ENCODE peak calls at places on chromosomes 5 and 9, in seven cellular contexts. F is WERI-Rb-1, A is transverse colon, U is endothelial cell of umbilical vein, I is BJ, N is OCI-LY7, P is left ventricle myocardium inferior. R is an unnamed sample.

GRCh38 chr9:127809562-127810377 is 7.1 kb downstream of the FPGS start:
- DNase-seq in I (no peak), P (no peak), A (peak; percentile 77), N (peak; percentile 68), F (no peak), U (no peak), R (peak; percentile 60)

GRCh38 chr5:76104027-76104426 is 20.8 kb downstream of the SV2C start:
- DNase-seq in F (no peak), A (peak; percentile 23), U (peak; percentile 38), I (no peak), N (peak; percentile 20), P (no peak), R (peak; percentile 17)

GRCh38 chr9:122218070-122218884 is 10.5 kb downstream of the LHX6 start:
- DNase-seq in A (no peak), F (no peak), N (no peak), U (no peak), P (no peak), I (no peak), R (peak; percentile 19)

GRCh38 chr5:149325166-149325735 is 20.0 kb upstream of the GRPEL2 start:
- DNase-seq in N (no peak), P (no peak), I (no peak), A (no peak), F (no peak), U (no peak), R (peak; percentile 91)

GRCh38 chr5:33228149-33228548 is 212.6 kb upstream of the TARS1 start:
- DNase-seq in N (no peak), A (no peak), F (no peak), I (peak; percentile 54), U (no peak), P (no peak), R (no peak)

GRCh38 chr9:122228906-122229837 is at the start of gene LHX6:
- DNase-seq in I (no peak), A (no peak), F (peak; percentile 55), U (peak; percentile 43), N (no peak), P (no peak), R (peak; percentile 29)

GRCh38 chr9:91302831-91303230 is 58.9 kb downstream of the AUH start:
- DNase-seq in N (no peak), F (no peak), U (peak; percentile 76), P (no peak), A (no peak), I (peak; percentile 83), R (peak; percentile 91)

GRCh38 chr5:43078956-43079355 is 38.8 kb upstream of the ANXA2R start:
- DNase-seq in A (no peak), N (no peak), U (no peak), I (peak; percentile 51), F (no peak), P (no peak), R (peak; percentile 39)

GRCh38 chr5:146296245-146296644 is 42.4 kb upstream of the POU4F3 start:
- DNase-seq in I (no peak), N (no peak), A (no peak), F (no peak), P (no peak), U (no peak), R (peak; percentile 26)

GRCh38 chr5:137332296-137332695 is 166.8 kb downstream of the SPOCK1 start:
- DNase-seq in I (no peak), P (peak; percentile 18), U (no peak), F (no peak), A (no peak), N (no peak), R (no peak)

GRCh38 chr5:178145965-178146820 is 7.5 kb downstream of the NHP2 start:
- DNase-seq in N (peak; percentile 81), A (peak; percentile 79), F (peak; percentile 67), I (no peak), P (peak; percentile 39), U (peak; percentile 50), R (peak; percentile 96)

GRCh38 chr9:136242908-136243525 is 2.6 kb downstream of the QSOX2 start:
- DNase-seq in P (no peak), F (no peak), I (no peak), A (no peak), N (peak; percentile 65), U (no peak), R (no peak)

DNA sequence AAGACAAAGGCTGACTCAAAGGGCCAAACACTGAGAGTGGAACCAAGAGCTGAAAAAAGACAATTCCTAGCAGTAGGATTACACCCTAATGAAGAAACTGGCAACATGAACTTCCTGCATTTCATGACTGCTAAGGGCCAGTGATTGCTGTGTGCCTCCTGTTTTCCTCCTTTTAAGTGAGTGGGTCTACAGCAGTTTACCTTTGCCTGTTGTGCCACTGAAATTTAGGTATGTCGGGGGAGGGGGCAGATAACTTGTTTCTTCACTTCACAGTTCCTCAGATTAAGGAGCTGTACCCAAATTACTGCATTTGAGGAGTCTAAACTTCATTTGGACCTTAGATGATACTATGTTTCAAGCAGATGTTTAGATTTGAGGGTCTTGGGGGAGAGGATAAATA is 191.7 kb downstream of the MCTP1 start:
- DNase-seq in F (no peak), A (no peak), U (no peak), I (no peak), N (no peak), P (no peak), R (no peak)
- TF ChIP-seq CTCF in F (no peak), A (no peak), U (no peak), I (no peak), N (no peak), P (no peak), R (no peak)

GRCh38 chr9:34654317-34655083 is 2.5 kb downstream of the IL11RA start:
- DNase-seq in N (no peak), A (peak; percentile 51), I (no peak), U (peak; percentile 36), F (peak; percentile 75), P (peak; percentile 79), R (no peak)
- H3K36me3 ChIP-seq in N (peaks cover 7% of the 10 kb centered on the region), A (no peaks in the 10 kb centered on the region), I (peaks cover 2% of the 10 kb centered on the region), U (peaks cover 2% of the 10 kb centered on the region), F (peaks cover 2% of the 10 kb centered on the region), P (peaks cover 14% of the 10 kb centered on the region), R (no peaks in the 10 kb centered on the region)

DNA sequence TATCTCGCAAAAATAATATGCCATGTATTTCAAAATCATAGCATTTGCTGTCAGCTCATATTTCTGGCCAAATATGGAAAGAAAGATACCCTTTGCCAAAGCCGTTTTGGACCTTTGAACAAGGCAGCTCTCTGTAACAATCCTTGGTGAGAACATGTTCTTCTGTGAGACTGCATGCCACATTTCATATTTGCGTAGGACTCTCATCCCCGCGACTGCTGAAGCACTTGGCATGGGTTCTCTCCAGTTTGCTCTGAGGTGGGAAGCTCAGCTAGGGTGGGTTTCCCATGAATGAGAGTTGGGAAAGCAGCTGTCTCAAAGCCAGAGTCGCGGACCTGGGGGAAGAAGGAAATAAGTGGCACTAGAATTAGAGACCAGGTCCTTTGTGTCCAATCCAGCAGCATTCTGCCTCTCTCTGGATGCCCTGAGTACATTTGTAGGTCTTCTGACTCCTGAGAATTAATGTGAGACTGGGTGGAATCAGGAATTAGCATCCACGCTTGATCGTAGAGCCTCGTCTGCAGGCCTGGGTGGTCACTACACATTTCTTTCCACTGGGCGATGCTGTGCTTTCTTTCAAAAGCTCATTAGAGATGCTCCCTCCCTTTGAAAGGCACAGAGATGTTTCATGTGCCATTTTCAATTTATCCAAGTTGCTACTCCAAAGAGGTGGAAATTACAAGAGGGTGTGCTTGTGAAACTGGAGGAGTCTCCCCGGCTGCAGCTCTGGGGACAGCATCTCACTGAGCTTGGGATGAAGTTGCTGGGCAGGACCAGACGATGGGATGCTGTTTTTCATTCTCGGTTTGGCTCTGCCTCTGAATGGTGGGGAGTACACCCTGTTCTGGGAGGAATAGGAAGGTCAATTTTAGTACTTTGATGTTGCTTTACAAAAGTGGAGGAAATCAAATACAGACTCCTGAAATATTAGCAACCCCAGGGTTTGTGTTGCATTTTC is 197.2 kb downstream of the GADD45G start:
- DNase-seq in N (no peak), I (no peak), A (no peak), F (no peak), P (no peak), U (no peak), R (no peak)
- TF ChIP-seq CTCF in N (no peak), I (no peak), A (no peak), F (no peak), P (no peak), U (no peak), R (no peak)

GRCh38 chr9:126735482-126735881 is 69.4 kb upstream of the ZBTB43 start:
- DNase-seq in A (no peak), U (no peak), P (no peak), F (no peak), N (no peak), I (no peak), R (no peak)
- H3K36me3 ChIP-seq in A (no peaks in the 10 kb centered on the region), U (no peaks in the 10 kb centered on the region), P (no peaks in the 10 kb centered on the region), F (no peaks in the 10 kb centered on the region), N (no peaks in the 10 kb centered on the region), I (no peaks in the 10 kb centered on the region), R (no peaks in the 10 kb centered on the region)

DNA sequence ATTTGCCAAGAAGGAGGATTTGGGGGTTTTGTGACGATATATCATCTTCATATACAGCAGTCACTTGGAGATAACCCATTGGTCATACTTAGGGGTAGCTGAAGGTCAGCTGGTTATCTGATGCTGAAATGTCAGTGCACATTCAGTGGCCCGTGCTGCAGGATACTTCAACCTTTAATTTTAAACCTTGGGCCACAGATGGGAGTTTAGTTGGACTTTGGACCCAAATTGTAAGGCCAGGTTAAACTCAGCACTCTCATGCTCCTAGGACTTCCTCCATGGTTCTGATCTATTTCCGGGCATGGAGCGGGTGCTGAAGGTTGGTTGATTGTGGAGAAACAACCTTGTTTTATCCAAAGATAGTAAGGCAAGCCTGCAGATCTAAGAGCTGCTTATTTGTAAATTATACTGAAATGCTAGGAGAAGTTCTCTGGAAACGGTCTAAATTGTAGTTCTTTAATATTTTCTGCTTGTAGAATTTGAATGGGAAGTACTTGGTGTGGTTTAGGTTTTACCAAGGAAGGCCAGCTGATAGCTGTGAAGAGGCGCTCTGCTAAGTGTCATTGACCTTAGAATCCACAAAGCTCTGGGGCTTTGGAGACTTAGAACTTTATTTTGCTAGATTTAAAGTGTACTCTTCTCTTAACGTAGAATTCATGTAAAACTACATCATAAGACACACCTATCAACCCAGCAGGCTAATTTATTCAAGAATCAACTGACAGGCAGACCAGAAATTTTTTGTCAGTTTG is 38.6 kb downstream of the SLC44A1 start:
- DNase-seq in N (no peak), I (no peak), A (no peak), U (no peak), F (no peak), P (no peak), R (no peak)
- TF ChIP-seq CTCF in N (no peak), I (no peak), A (no peak), U (no peak), F (no peak), P (no peak), R (no peak)

DNA sequence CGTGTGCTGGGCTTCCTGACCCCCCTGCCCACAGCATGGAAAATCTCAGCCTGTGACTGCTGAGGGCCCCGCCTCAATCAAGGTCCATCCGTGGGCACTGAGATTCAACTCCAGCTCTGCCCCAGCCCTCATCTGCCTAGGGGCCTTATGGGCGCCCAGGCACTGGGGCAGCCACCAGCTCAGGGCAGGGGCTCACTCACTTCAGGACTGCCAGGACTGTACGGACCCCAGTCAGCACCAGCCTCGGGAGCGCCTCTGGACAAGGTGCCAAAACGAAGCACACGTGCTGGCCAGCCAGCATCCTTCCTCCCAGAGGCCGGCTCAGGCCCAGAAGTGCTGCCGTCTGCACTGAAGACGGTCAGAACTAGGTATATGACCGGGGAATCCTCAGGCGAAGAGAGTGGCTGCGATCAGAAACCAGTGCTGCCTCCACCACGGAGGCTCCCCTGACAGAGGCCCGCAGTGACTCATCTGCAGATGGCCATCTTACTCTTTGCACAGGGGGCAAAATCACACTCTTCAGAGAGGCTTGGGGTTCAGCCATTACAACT is 19.6 kb downstream of the CLPTM1L start:
- DNase-seq in P (no peak), F (peak; percentile 5), I (no peak), N (no peak), A (no peak), U (no peak), R (no peak)
- H3K36me3 ChIP-seq in P (peaks cover 67% of the 10 kb centered on the region), F (peaks cover 64% of the 10 kb centered on the region), I (peaks cover 39% of the 10 kb centered on the region), N (peaks cover 84% of the 10 kb centered on the region), A (peaks cover 5% of the 10 kb centered on the region), U (peaks cover 54% of the 10 kb centered on the region), R (peaks cover 34% of the 10 kb centered on the region)